ENCODE peak calls at places on chromosomes 7 and 10, in four cellular contexts. Y, H, D and I are unnamed samples.

GRCh38 chr10:130353928-130354327 is 217.7 kb downstream of the GLRX3 start:
- DNase-seq in Y (no peak), H (no peak), D (no peak), I (no peak)

GRCh38 chr10:122130474-122131110 is 140.5 kb upstream of the BTBD16 start:
- DNase-seq in Y (no peak), H (no peak), D (no peak), I (no peak)

GRCh38 chr7:7583731-7584130 is 17.0 kb downstream of the MIOS start:
- DNase-seq in Y (no peak), H (no peak), D (no peak), I (no peak)

GRCh38 chr10:45380903-45381610 is 7.0 kb downstream of the ALOX5 start:
- DNase-seq in Y (no peak), H (no peak), D (no peak), I (no peak)

GRCh38 chr10:91559170-91559569 is 73.7 kb downstream of the PPP1R3C start:
- DNase-seq in Y (no peak), H (no peak), D (no peak), I (no peak)

GRCh38 chr7:46879783-46880182 is 702.1 kb downstream of the TNS3 start:
- DNase-seq in Y (no peak), H (no peak), D (no peak), I (no peak)

GRCh38 chr10:50361946-50362345 is 110.6 kb upstream of the ASAH2 start:
- DNase-seq in Y (no peak), H (no peak), D (no peak), I (no peak)

GRCh38 chr10:70426835-70427234 is 14.6 kb downstream of the NODAL start:
- DNase-seq in Y (no peak), H (no peak), D (no peak), I (no peak)

GRCh38 chr10:30538086-30538485 is 91.5 kb downstream of the LYZL2 start:
- DNase-seq in Y (no peak), H (no peak), D (no peak), I (no peak)

GRCh38 chr10:132306951-132307751 is 599 bp downstream of the STK32C start:
- DNase-seq in Y (peak), H (no peak), D (peak), I (no peak)

GRCh38 chr7:130292682-130293257 is at the start of gene CPA4:
- DNase-seq in Y (no peak), H (no peak), D (peak), I (no peak)

GRCh38 chr10:132163278-132163765 is 23.4 kb upstream of the DPYSL4 start:
- DNase-seq in Y (no peak), H (peak), D (no peak), I (peak)

GRCh38 chr7:90931996-90932912 is 332.0 kb upstream of the FZD1 start:
- DNase-seq in Y (no peak), H (peak), D (no peak), I (no peak)

GRCh38 chr7:635227-635626 is 91.3 kb upstream of the DNAAF5 start:
- DNase-seq in Y (no peak), H (no peak), D (no peak), I (no peak)